ENCODE peak calls at places on chromosomes 1 and 21, in six cellular contexts. One of them, this sample, is unnamed.

GRCh38 chr1:26352338-26352679 is 1.6 kb downstream of the CRYBG2 start:
- DNase-seq in HepG2: no peak
- DNase-seq in sigmoid colon: no peak
- DNase-seq in suprapubic skin: no peak
- DNase-seq in vagina: no peak
- DNase-seq in HCT116: no peak
- DNase-seq in this sample: no peak

GRCh38 chr1:206941766-206942418 is 4.4 kb downstream of the PIGR start:
- DNase-seq in HepG2: no peak
- DNase-seq in vagina: no peak
- DNase-seq in suprapubic skin: no peak
- DNase-seq in sigmoid colon: no peak
- DNase-seq in HCT116: no peak
- DNase-seq in this sample: peak; percentile 83

GRCh38 chr21:14687277-14687642 is 141.1 kb upstream of the SAMSN1 start:
- DNase-seq in HepG2: no peak
- DNase-seq in sigmoid colon: no peak
- DNase-seq in vagina: no peak
- DNase-seq in suprapubic skin: no peak
- DNase-seq in HCT116: no peak
- DNase-seq in this sample: no peak

GRCh38 chr1:230069813-230070212 is 2.8 kb downstream of the GALNT2 start:
- DNase-seq in vagina: peak; percentile 79
- DNase-seq in suprapubic skin: no peak
- DNase-seq in sigmoid colon: peak; percentile 55
- DNase-seq in HCT116: no peak
- DNase-seq in HepG2: no peak
- DNase-seq in this sample: no peak

GRCh38 chr1:168991667-168992475 is 114.6 kb upstream of the ATP1B1 start:
- DNase-seq in suprapubic skin: no peak
- DNase-seq in HCT116: no peak
- DNase-seq in HepG2: no peak
- DNase-seq in vagina: no peak
- DNase-seq in sigmoid colon: no peak
- DNase-seq in this sample: no peak

GRCh38 chr1:1282998-1283397 is 2.8 kb downstream of the SCNN1D start:
- DNase-seq in suprapubic skin: no peak
- DNase-seq in HepG2: no peak
- DNase-seq in HCT116: no peak
- DNase-seq in vagina: no peak
- DNase-seq in sigmoid colon: no peak
- DNase-seq in this sample: no peak

GRCh38 chr21:43287111-43287973 is 118.5 kb downstream of the CRYAA start:
- DNase-seq in vagina: no peak
- DNase-seq in HepG2: no peak
- DNase-seq in suprapubic skin: no peak
- DNase-seq in HCT116: no peak
- DNase-seq in sigmoid colon: no peak
- DNase-seq in this sample: peak; percentile 60

GRCh38 chr21:43929217-43929971 is 64.4 kb downstream of the AGPAT3 start:
- DNase-seq in suprapubic skin: no peak
- DNase-seq in HepG2: no peak
- DNase-seq in sigmoid colon: no peak
- DNase-seq in vagina: no peak
- DNase-seq in HCT116: no peak
- DNase-seq in this sample: no peak

GRCh38 chr1:47235822-47236221 is 3.8 kb upstream of the TAL1 start:
- DNase-seq in HCT116: no peak
- DNase-seq in suprapubic skin: no peak
- DNase-seq in vagina: no peak
- DNase-seq in sigmoid colon: no peak
- DNase-seq in HepG2: no peak
- DNase-seq in this sample: no peak

GRCh38 chr1:205578780-205579571 is 52.8 kb downstream of the ELK4 start:
- DNase-seq in vagina: no peak
- DNase-seq in HCT116: no peak
- DNase-seq in sigmoid colon: peak; percentile 49
- DNase-seq in HepG2: no peak
- DNase-seq in suprapubic skin: peak; percentile 41
- DNase-seq in this sample: peak; percentile 3

GRCh38 chr1:8004803-8005573 is 21.1 kb downstream of the ERRFI1 start:
- DNase-seq in suprapubic skin: peak; percentile 96
- DNase-seq in vagina: no peak
- DNase-seq in sigmoid colon: peak; percentile 98
- DNase-seq in HCT116: no peak
- DNase-seq in HepG2: peak; percentile 89
- DNase-seq in this sample: peak; percentile 75

GRCh38 chr1:9823943-9824701 is at the start of gene CLSTN1:
- DNase-seq in sigmoid colon: peak; percentile 94
- DNase-seq in suprapubic skin: peak; percentile 92
- DNase-seq in HCT116: peak; percentile 61
- DNase-seq in vagina: no peak
- DNase-seq in HepG2: peak; percentile 58
- DNase-seq in this sample: peak; percentile 94

GRCh38 chr1:204523605-204524215 is 7.5 kb downstream of the MDM4 start:
- DNase-seq in vagina: no peak
- DNase-seq in sigmoid colon: no peak
- DNase-seq in HCT116: peak; percentile 55
- DNase-seq in HepG2: peak; percentile 18
- DNase-seq in suprapubic skin: no peak
- DNase-seq in this sample: no peak

GRCh38 chr1:58890091-58890490 is 106.2 kb upstream of the JUN start:
- DNase-seq in HepG2: no peak
- DNase-seq in HCT116: no peak
- DNase-seq in sigmoid colon: no peak
- DNase-seq in vagina: no peak
- DNase-seq in suprapubic skin: no peak
- DNase-seq in this sample: no peak

GRCh38 chr21:45076245-45076661 is 1.9 kb downstream of the ADARB1 start:
- DNase-seq in suprapubic skin: no peak
- DNase-seq in HCT116: no peak
- DNase-seq in sigmoid colon: peak; percentile 38
- DNase-seq in vagina: no peak
- DNase-seq in HepG2: peak; percentile 14
- DNase-seq in this sample: no peak

GRCh38 chr1:15246960-15247614 is at the start of gene FHAD1:
- DNase-seq in vagina: no peak
- DNase-seq in HepG2: no peak
- DNase-seq in sigmoid colon: peak; percentile 74
- DNase-seq in suprapubic skin: no peak
- DNase-seq in HCT116: peak; percentile 57
- DNase-seq in this sample: peak; percentile 70

GRCh38 chr1:195608883-195609282 is 999.4 kb downstream of the KCNT2 start:
- DNase-seq in suprapubic skin: no peak
- DNase-seq in HepG2: no peak
- DNase-seq in vagina: no peak
- DNase-seq in HCT116: no peak
- DNase-seq in sigmoid colon: no peak
- DNase-seq in this sample: no peak
- TF ChIP-seq CTCF in suprapubic skin: no peak
- TF ChIP-seq CTCF in HepG2: no peak
- TF ChIP-seq CTCF in vagina: no peak
- TF ChIP-seq CTCF in HCT116: no peak
- TF ChIP-seq CTCF in sigmoid colon: no peak
- TF ChIP-seq CTCF in this sample: no peak

DNA sequence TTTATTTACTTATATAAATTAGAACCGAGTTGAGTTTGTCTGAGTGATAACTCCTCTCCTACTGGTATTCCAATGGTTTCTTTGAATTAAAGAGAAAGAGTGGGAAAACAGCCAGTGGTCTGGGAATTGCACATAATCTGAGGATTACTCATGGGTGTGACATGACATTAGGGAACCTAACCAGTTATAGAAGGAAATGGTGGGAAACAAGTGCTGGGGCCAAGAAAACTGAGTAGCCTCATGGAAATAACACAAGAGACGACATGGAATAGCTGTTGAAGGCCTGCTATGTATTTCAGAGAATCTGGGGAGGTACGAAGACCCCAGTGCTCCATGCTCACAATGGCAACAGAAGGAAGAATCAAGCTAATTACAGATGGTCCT is 41.8 kb upstream of the LRRC52 start:
- DNase-seq in sigmoid colon: no peak
- DNase-seq in HepG2: no peak
- DNase-seq in vagina: no peak
- DNase-seq in suprapubic skin: no peak
- DNase-seq in HCT116: no peak
- DNase-seq in this sample: no peak
- TF ChIP-seq POLR2AphosphoS5 in sigmoid colon: no peak
- TF ChIP-seq POLR2AphosphoS5 in HepG2: no peak
- TF ChIP-seq POLR2AphosphoS5 in vagina: no peak
- TF ChIP-seq POLR2AphosphoS5 in suprapubic skin: no peak
- TF ChIP-seq POLR2AphosphoS5 in HCT116: no peak
- TF ChIP-seq POLR2AphosphoS5 in this sample: no peak

GRCh38 chr1:167082511-167083027 is 7.6 kb downstream of the GPA33 start:
- DNase-seq in sigmoid colon: no peak
- DNase-seq in vagina: no peak
- DNase-seq in HCT116: peak; percentile 39
- DNase-seq in suprapubic skin: no peak
- DNase-seq in HepG2: peak; percentile 73
- DNase-seq in this sample: peak; percentile 90
- H3K4me1 ChIP-seq in sigmoid colon: no peaks in the 10 kb centered on the region
- H3K4me1 ChIP-seq in vagina: no peaks in the 10 kb centered on the region
- H3K4me1 ChIP-seq in HCT116: peaks cover 8% of the 10 kb centered on the region
- H3K4me1 ChIP-seq in suprapubic skin: no peaks in the 10 kb centered on the region
- H3K4me1 ChIP-seq in HepG2: peaks cover 14% of the 10 kb centered on the region
- H3K4me1 ChIP-seq in this sample: peaks cover 57% of the 10 kb centered on the region

GRCh38 chr1:232725303-232726047 is 79.7 kb upstream of the MAP10 start:
- DNase-seq in suprapubic skin: no peak
- DNase-seq in sigmoid colon: no peak
- DNase-seq in HCT116: peak; percentile 13
- DNase-seq in HepG2: no peak
- DNase-seq in vagina: no peak
- DNase-seq in this sample: no peak
- TF ChIP-seq CTCF in suprapubic skin: no peak
- TF ChIP-seq CTCF in sigmoid colon: no peak
- TF ChIP-seq CTCF in HCT116: no peak
- TF ChIP-seq CTCF in HepG2: no peak
- TF ChIP-seq CTCF in vagina: no peak
- TF ChIP-seq CTCF in this sample: no peak

GRCh38 chr1:92186081-92186480 is 31.6 kb upstream of the C1orf146 start:
- DNase-seq in vagina: no peak
- DNase-seq in suprapubic skin: no peak
- DNase-seq in sigmoid colon: no peak
- DNase-seq in HepG2: peak; percentile 3
- DNase-seq in HCT116: no peak
- DNase-seq in this sample: no peak

GRCh38 chr1:92188436-92189255 is 29.1 kb upstream of the C1orf146 start:
- DNase-seq in HCT116: no peak
- DNase-seq in HepG2: no peak
- DNase-seq in sigmoid colon: no peak
- DNase-seq in suprapubic skin: no peak
- DNase-seq in vagina: no peak
- DNase-seq in this sample: no peak

GRCh38 chr1:92184632-92185031 is 33.1 kb upstream of the C1orf146 start:
- DNase-seq in HCT116: no peak
- DNase-seq in vagina: no peak
- DNase-seq in suprapubic skin: no peak
- DNase-seq in HepG2: no peak
- DNase-seq in sigmoid colon: no peak
- DNase-seq in this sample: no peak
- TF ChIP-seq POLR2AphosphoS5 in HCT116: no peak
- TF ChIP-seq POLR2AphosphoS5 in vagina: no peak
- TF ChIP-seq POLR2AphosphoS5 in suprapubic skin: no peak
- TF ChIP-seq POLR2AphosphoS5 in HepG2: no peak
- TF ChIP-seq POLR2AphosphoS5 in sigmoid colon: no peak
- TF ChIP-seq POLR2AphosphoS5 in this sample: no peak

GRCh38 chr1:221778535-221779142 is 36.8 kb upstream of the DUSP10 start:
- DNase-seq in vagina: no peak
- DNase-seq in sigmoid colon: no peak
- DNase-seq in suprapubic skin: no peak
- DNase-seq in HCT116: no peak
- DNase-seq in HepG2: no peak
- DNase-seq in this sample: peak; percentile 33

GRCh38 chr1:221778125-221778524 is 36.2 kb upstream of the DUSP10 start:
- DNase-seq in HepG2: no peak
- DNase-seq in vagina: no peak
- DNase-seq in HCT116: no peak
- DNase-seq in sigmoid colon: no peak
- DNase-seq in suprapubic skin: no peak
- DNase-seq in this sample: no peak

GRCh38 chr1:221775206-221775605 is 33.3 kb upstream of the DUSP10 start:
- DNase-seq in suprapubic skin: no peak
- DNase-seq in vagina: no peak
- DNase-seq in HCT116: no peak
- DNase-seq in sigmoid colon: no peak
- DNase-seq in HepG2: no peak
- DNase-seq in this sample: no peak

GRCh38 chr1:221777434-221778072 is 35.7 kb upstream of the DUSP10 start:
- DNase-seq in HepG2: no peak
- DNase-seq in vagina: no peak
- DNase-seq in suprapubic skin: no peak
- DNase-seq in HCT116: no peak
- DNase-seq in sigmoid colon: no peak
- DNase-seq in this sample: no peak

GRCh38 chr1:221776495-221777413 is 34.9 kb upstream of the DUSP10 start:
- DNase-seq in HepG2: no peak
- DNase-seq in HCT116: no peak
- DNase-seq in suprapubic skin: no peak
- DNase-seq in vagina: no peak
- DNase-seq in sigmoid colon: no peak
- DNase-seq in this sample: no peak
- H3K4me1 ChIP-seq in HepG2: no peaks in the 10 kb centered on the region
- H3K4me1 ChIP-seq in HCT116: no peaks in the 10 kb centered on the region
- H3K4me1 ChIP-seq in suprapubic skin: no peaks in the 10 kb centered on the region
- H3K4me1 ChIP-seq in vagina: no peaks in the 10 kb centered on the region
- H3K4me1 ChIP-seq in sigmoid colon: no peaks in the 10 kb centered on the region
- H3K4me1 ChIP-seq in this sample: no peaks in the 10 kb centered on the region

This sample was measured in transverse colon.